ENCODE peak calls at places on chromosomes 3 and 15, in four cellular contexts. U is IMR-90, V is mesenchymal stem cell, N is H9. I is an unnamed sample.
A peak's percentile ranks its signal among the peaks of the same experiment; 100 is the strongest.

GRCh38 chr3:194046995-194047681 is 88.8 kb upstream of the HES1 start:
- DNase-seq in U (no peak), V (peak; percentile 41), N (no peak), I (no peak)

GRCh38 chr15:82047493-82048446 is 2.0 kb upstream of the MEX3B start:
- DNase-seq in U (peak; percentile 32), V (peak; percentile 39), N (peak; percentile 57), I (no peak)

GRCh38 chr3:27195059-27195458 is 174.1 kb downstream of the NEK10 start:
- DNase-seq in U (peak; percentile 31), V (no peak), N (no peak), I (no peak)

GRCh38 chr3:108006077-108006675 is 84.7 kb downstream of the CD47 start:
- DNase-seq in U (no peak), V (no peak), N (no peak), I (no peak)

GRCh38 chr3:58353722-58354553 is 21.2 kb downstream of the PXK start:
- DNase-seq in U (peak; percentile 39), V (peak; percentile 53), N (no peak), I (no peak)

GRCh38 chr3:102400142-102400541 is 34.7 kb upstream of the ZPLD1 start:
- DNase-seq in U (peak; percentile 71), V (peak; percentile 2), N (no peak), I (no peak)

GRCh38 chr3:137110392-137110996 is 152.7 kb downstream of the IL20RB start:
- DNase-seq in U (peak; percentile 33), V (peak; percentile 33), N (no peak), I (no peak)

GRCh38 chr15:85730001-85730820 is 64.5 kb downstream of the KLHL25 start:
- DNase-seq in U (peak; percentile 71), V (peak; percentile 74), N (no peak), I (peak; percentile 61)

GRCh38 chr15:89812126-89812846 is 2.4 kb downstream of the ANPEP start:
- DNase-seq in U (no peak), V (no peak), N (no peak), I (no peak)

GRCh38 chr3:142218703-142219102 is 6.7 kb downstream of the GK5 start:
- DNase-seq in U (peak; percentile 16), V (no peak), N (no peak), I (no peak)

GRCh38 chr3:31724681-31725080 is 192.0 kb downstream of the STT3B start:
- DNase-seq in U (peak; percentile 62), V (peak; percentile 25), N (no peak), I (no peak)

GRCh38 chr15:41258706-41259471 is 27.8 kb downstream of the CHP1 start:
- DNase-seq in U (peak; percentile 77), V (peak; percentile 74), N (no peak), I (no peak)

GRCh38 chr3:195407511-195408409 is 35.1 kb downstream of the ACAP2 start:
- DNase-seq in U (no peak), V (no peak), N (no peak), I (no peak)

GRCh38 chr3:52176951-52177700 is 20.8 kb upstream of the ALAS1 start:
- DNase-seq in U (no peak), V (no peak), N (no peak), I (no peak)

GRCh38 chr3:188052229-188052965 is 101.6 kb upstream of the LPP start:
- DNase-seq in U (peak; percentile 32), V (no peak), N (peak; percentile 73), I (peak; percentile 35)

GRCh38 chr15:90340345-90340744 is 11.7 kb upstream of the ZNF774 start:
- DNase-seq in U (no peak), V (no peak), N (peak; percentile 78), I (no peak)

GRCh38 chr3:126654571-126655393 is at the start of gene TXNRD3:
- DNase-seq in U (peak; percentile 49), V (peak; percentile 70), N (peak; percentile 84), I (peak; percentile 48)

GRCh38 chr3:100499651-100500050 is 7.2 kb downstream of the TMEM45A start:
- DNase-seq in U (no peak), V (no peak), N (no peak), I (no peak)

GRCh38 chr3:37338500-37338899 is 164.1 kb upstream of the LRRFIP2 start:
- DNase-seq in U (no peak), V (peak; percentile 4), N (no peak), I (no peak)
- H2AFZ ChIP-seq in U (no peak overlapping the region), V (no peak overlapping the region), N (no peak overlapping the region), I (no peak overlapping the region)

GRCh38 chr15:55394694-55395093 is 13.5 kb downstream of the CCPG1 start:
- DNase-seq in U (peak; percentile 7), V (peak; percentile 19), N (no peak), I (no peak)

GRCh38 chr15:55383687-55384086 is 24.5 kb downstream of the CCPG1 start:
- DNase-seq in U (no peak), V (no peak), N (no peak), I (no peak)

GRCh38 chr15:55387027-55387426 is 21.1 kb downstream of the CCPG1 start:
- DNase-seq in U (no peak), V (no peak), N (no peak), I (no peak)

GRCh38 chr15:55389276-55389631 is 18.9 kb downstream of the CCPG1 start:
- DNase-seq in U (peak; percentile 35), V (peak; percentile 8), N (no peak), I (no peak)
- H2BK120ac ChIP-seq in U (no peak overlapping the region), V (no peak overlapping the region), N (no peak overlapping the region), I (no peak overlapping the region)

GRCh38 chr3:59659755-59660154 is 609.9 kb upstream of the CFAP20DC start:
- DNase-seq in U (no peak), V (no peak), N (no peak), I (no peak)

GRCh38 chr3:59660376-59660775 is 610.6 kb upstream of the CFAP20DC start:
- DNase-seq in U (peak; percentile 47), V (peak; percentile 33), N (no peak), I (no peak)

GRCh38 chr3:59655616-59656015 is 605.8 kb upstream of the CFAP20DC start:
- DNase-seq in U (no peak), V (no peak), N (no peak), I (no peak)

GRCh38 chr3:59660852-59661624 is 611.2 kb upstream of the CFAP20DC start:
- DNase-seq in U (peak; percentile 8), V (no peak), N (no peak), I (no peak)

DNA sequence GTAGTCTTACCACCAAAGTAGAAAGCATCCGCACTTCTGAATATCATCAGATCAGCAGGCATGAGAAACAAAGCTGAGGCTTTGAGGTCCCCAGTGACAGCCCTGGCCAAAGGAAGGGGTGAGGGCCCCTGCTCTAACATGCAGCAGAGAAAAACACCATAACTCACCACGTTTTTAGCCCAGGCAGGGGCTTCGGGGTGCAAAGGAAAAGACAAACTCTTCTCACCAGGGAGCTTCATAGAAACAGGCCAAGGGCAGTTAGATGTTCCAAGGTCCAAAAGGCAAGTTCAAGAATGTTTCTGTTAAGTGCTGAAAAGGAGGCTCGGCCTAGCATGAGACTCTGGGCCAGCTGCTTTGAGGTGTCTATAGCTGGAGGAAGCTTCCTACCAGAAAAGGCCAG is 608.4 kb upstream of the CFAP20DC start:
- DNase-seq in U (no peak), V (no peak), N (no peak), I (no peak)
- H2AFZ ChIP-seq in U (no peak overlapping the region), V (no peak overlapping the region), N (no peak overlapping the region), I (no peak overlapping the region)

DNA sequence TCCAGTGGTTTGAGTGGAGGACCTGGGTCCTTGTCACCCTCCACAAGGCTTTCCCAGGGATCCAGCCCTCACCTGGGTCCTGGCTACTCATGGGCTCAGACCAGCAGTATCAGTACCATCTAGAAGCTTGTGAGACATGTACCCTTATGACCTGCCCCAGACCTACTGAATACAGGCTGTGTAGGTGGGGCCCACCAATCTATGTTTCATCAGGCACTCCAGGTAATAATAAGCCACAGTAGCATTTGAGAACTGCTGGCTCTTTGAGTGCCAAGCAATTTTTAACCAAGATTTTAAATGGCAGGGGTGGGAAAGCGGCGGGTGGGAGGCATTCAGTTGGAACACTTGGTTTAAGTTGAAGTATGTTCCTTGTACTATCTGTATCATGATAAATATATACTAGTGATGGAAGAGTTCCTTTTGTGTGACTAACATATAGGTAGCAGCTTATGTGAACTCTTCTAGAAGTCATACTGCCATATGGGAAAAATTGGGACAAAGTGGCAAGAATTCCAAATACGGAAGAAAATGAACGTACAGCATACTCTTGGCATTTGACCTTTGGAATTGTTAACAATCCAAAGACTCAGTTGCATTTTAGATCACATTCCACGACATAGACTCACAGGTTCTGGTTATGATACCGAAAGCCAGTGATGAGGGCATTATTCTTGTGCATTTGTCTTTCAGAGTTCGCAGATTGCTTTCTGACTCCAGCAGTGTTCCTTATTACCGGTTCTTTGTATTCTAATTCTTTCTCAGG is 190.4 kb downstream of the GHSR start:
- DNase-seq in U (peak; percentile 71), V (peak; percentile 51), N (no peak), I (no peak)
- H2BK120ac ChIP-seq in U (peak overlapping the region; percentile 55), V (no peak overlapping the region), N (no peak overlapping the region), I (no peak overlapping the region)

DNA sequence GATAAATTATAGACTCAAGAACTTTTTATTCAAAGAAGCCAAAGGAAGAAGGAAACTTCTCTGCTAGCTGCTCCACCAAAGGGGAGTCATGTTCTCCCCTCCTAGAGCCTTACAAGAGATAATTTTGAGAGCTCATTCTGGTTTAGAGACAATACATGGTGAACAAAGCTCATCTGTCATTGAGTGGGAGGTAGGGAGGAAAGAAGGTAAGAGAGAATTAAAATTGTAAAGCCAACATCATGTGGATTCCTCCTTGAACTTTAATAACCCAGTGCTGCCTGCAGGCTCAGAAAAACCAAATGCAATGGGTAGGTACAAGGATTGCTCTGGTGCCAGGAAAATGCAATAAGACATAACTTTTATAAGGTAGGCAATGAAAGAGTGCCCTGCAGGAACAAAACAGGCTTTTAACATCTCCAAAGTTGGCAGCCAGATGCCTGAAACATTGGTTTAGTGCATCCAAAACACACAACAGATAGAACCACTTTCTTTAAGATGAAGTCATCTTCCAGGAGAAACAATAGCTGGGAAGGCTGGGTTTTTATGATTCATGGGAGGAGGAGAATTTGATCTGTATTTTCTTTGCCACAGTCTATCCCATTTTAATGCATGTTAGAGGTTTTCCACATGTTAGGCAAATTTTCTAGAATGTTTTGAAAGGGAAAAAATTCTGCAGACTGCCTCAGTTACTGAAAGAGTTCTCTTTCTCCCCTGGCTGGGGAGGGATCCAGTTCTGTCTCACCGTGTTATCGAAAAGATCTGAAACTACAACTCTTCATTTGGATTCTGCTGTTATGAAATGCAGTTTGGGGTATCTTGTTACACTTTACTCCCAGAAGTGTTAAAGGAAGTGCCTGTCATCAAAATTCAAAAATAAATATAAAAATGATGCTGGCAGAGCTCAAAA is 11.3 kb upstream of the ARHGEF3 start:
- DNase-seq in U (no peak), V (no peak), N (no peak), I (no peak)
- H2AFZ ChIP-seq in U (no peak overlapping the region), V (no peak overlapping the region), N (no peak overlapping the region), I (no peak overlapping the region)

I was measured in neuronal stem cell.